ENCODE peak calls at places on chromosomes 7 and 10, in eight cellular contexts. B is esophagus squamous epithelium; N is body of pancreas; Q is mesendoderm; W is cardiac muscle cell; J is left ventricle myocardium inferior; C is CD8-positive, alpha-beta memory T cell; D is stomach. H is an unnamed sample.
A peak's percentile ranks its signal among the peaks of the same experiment; 100 is the strongest.

GRCh38 chr7:87471430-87471829 is 4.0 kb downstream of the ABCB4 start:
- DNase-seq in N (no peak), Q (no peak), C (no peak), J (no peak), B (no peak), D (no peak), W (no peak), H (no peak)

GRCh38 chr7:139994356-139994755 is 68.4 kb downstream of the PARP12 start:
- DNase-seq in C (no peak), Q (no peak), J (no peak), B (no peak), W (no peak), N (no peak), D (no peak), H (no peak)

GRCh38 chr7:12687213-12688171 is at the start of gene ARL4A:
- DNase-seq in J (peak; percentile 99), C (peak; percentile 84), D (peak; percentile 99), B (peak; percentile 92), N (peak; percentile 99), Q (peak; percentile 98), W (peak; percentile 100), H (peak; percentile 100)

GRCh38 chr7:139560199-139560598 is 36.7 kb downstream of the CLEC2L start:
- DNase-seq in B (no peak), N (no peak), J (no peak), D (no peak), W (no peak), Q (no peak), C (no peak), H (no peak)

GRCh38 chr10:52318136-52318810 is 4.2 kb downstream of the DKK1 start:
- DNase-seq in D (no peak), C (no peak), W (no peak), Q (peak; percentile 30), B (no peak), N (no peak), J (no peak), H (no peak)

GRCh38 chr7:100879685-100880261 is 4.9 kb downstream of the SRRT start:
- DNase-seq in C (no peak), Q (no peak), N (no peak), B (no peak), W (no peak), J (no peak), D (no peak), H (no peak)

GRCh38 chr10:50382576-50383023 is 131.3 kb upstream of the ASAH2 start:
- DNase-seq in D (no peak), C (no peak), J (no peak), B (no peak), N (no peak), Q (no peak), W (no peak), H (no peak)

GRCh38 chr7:46396501-46396900 is 475.4 kb upstream of the IGFBP3 start:
- DNase-seq in C (no peak), D (no peak), J (no peak), W (no peak), N (no peak), Q (no peak), B (no peak), H (no peak)

GRCh38 chr10:78931333-78932083 is 137.3 kb upstream of the ZMIZ1 start:
- DNase-seq in B (no peak), W (no peak), D (peak; percentile 35), J (peak; percentile 64), N (no peak), C (no peak), Q (peak; percentile 60), H (no peak)

GRCh38 chr10:74244097-74244685 is 93.2 kb downstream of the ADK start:
- DNase-seq in Q (no peak), C (peak; percentile 11), D (no peak), W (peak; percentile 70), B (no peak), J (no peak), N (no peak), H (peak; percentile 42)

GRCh38 chr10:35178305-35178704 is 51.7 kb downstream of the CREM start:
- DNase-seq in N (no peak), C (no peak), D (no peak), J (no peak), Q (peak; percentile 36), B (no peak), W (no peak), H (no peak)

GRCh38 chr10:108422286-108422685 is 1257.8 kb upstream of the SORCS1 start:
- DNase-seq in D (no peak), N (no peak), W (no peak), C (no peak), B (no peak), Q (no peak), J (no peak), H (no peak)

GRCh38 chr10:77887631-77888355 is 38.8 kb downstream of the DLG5 start:
- DNase-seq in C (no peak), B (no peak), N (no peak), J (no peak), D (no peak), W (no peak), Q (no peak), H (peak; percentile 53)
- H3K4me1 ChIP-seq in C (no peaks in the 10 kb centered on the region), B (peaks cover 44% of the 10 kb centered on the region), N (peaks cover 68% of the 10 kb centered on the region), J (peaks cover 45% of the 10 kb centered on the region), D (peaks cover 82% of the 10 kb centered on the region), W (peaks cover 36% of the 10 kb centered on the region), Q (peaks cover 34% of the 10 kb centered on the region), H (peaks cover 29% of the 10 kb centered on the region)

GRCh38 chr7:133056370-133057238 is 25.3 kb downstream of the CHCHD3 start:
- DNase-seq in W (no peak), C (no peak), J (no peak), N (no peak), Q (no peak), D (no peak), B (no peak), H (no peak)
- H3K4me1 ChIP-seq in W (peaks cover 9% of the 10 kb centered on the region), C (no peaks in the 10 kb centered on the region), J (peaks cover 73% of the 10 kb centered on the region), N (peaks cover 48% of the 10 kb centered on the region), Q (peaks cover 3% of the 10 kb centered on the region), D (peaks cover 62% of the 10 kb centered on the region), B (peaks cover 4% of the 10 kb centered on the region), H (peaks cover 8% of the 10 kb centered on the region)

DNA sequence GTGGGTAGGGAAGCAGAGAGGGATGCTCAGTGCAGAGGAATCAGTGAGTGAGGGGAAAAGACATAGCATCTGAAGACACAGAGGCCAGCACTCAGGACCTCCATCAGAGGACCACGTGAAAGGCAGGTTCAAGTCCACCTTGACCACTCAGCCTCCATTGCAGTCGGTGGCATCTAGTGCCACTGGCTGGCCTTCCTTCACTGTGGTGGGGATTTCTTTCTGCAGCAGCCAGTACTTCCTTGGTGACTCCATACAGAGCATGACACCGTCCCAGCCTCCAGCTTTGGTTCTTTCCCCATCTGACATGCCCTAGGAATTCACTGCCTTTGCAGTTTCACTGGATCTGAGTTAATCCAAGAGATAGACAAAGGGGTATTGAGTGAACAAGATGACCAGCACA is 58.0 kb downstream of the SYPL1 start:
- DNase-seq in N (no peak), W (no peak), J (no peak), Q (no peak), B (no peak), C (no peak), D (no peak), H (no peak)
- H3K4me1 ChIP-seq in N (peaks cover 22% of the 10 kb centered on the region), W (no peaks in the 10 kb centered on the region), J (peaks cover 26% of the 10 kb centered on the region), Q (no peaks in the 10 kb centered on the region), B (peaks cover 35% of the 10 kb centered on the region), C (peaks cover 14% of the 10 kb centered on the region), D (peaks cover 37% of the 10 kb centered on the region), H (no peaks in the 10 kb centered on the region)

DNA sequence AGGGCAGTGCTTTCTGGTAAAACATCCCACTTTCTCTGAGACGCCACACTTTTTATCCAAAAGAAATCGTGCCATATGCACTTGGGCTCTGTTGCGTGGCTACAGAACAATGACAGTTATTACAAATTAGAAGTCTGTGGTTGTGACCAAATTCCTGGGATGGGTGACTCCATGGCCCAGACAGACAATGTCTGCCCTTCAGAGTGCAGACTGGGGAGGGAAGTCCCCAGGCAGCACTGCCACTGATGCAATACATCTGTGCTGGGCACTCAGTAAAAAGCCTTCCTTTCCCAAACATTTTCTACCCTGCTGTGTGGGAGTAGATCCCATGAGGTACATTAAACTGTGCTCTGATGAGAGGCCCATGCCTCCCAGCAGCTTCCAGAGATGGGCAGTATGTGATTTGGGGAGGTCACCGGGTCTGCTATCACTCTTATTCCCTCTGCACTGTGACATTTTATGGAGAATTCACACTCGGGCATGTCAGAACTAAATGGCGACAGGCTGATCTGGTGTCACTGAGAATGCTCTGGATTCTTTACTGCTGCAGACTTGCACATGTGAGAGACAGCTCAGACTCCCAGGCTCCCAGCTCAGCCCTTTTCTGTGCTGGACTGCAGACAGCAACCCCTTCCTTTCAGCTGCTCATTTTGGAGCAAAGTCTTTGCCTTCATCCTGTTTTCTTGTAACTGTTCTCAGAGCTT is 243.5 kb upstream of the ZNF32 start:
- DNase-seq in J (no peak), B (no peak), C (no peak), Q (no peak), D (no peak), W (peak; percentile 67), N (no peak), H (no peak)
- H3K4me1 ChIP-seq in J (peaks cover 22% of the 10 kb centered on the region), B (no peaks in the 10 kb centered on the region), C (no peaks in the 10 kb centered on the region), Q (no peaks in the 10 kb centered on the region), D (no peaks in the 10 kb centered on the region), W (peaks cover 6% of the 10 kb centered on the region), N (no peaks in the 10 kb centered on the region), H (no peaks in the 10 kb centered on the region)

GRCh38 chr10:43401627-43402026 is 7.4 kb downstream of the HNRNPF start:
- DNase-seq in N (no peak), Q (peak; percentile 90), B (no peak), J (no peak), W (no peak), C (no peak), D (no peak), H (no peak)
- H3K4me1 ChIP-seq in N (peaks cover 85% of the 10 kb centered on the region), Q (peaks cover 8% of the 10 kb centered on the region), B (peaks cover 32% of the 10 kb centered on the region), J (peaks cover 95% of the 10 kb centered on the region), W (peaks cover 17% of the 10 kb centered on the region), C (peaks cover 83% of the 10 kb centered on the region), D (peaks cover 94% of the 10 kb centered on the region), H (peaks cover 75% of the 10 kb centered on the region)

H was measured in HAP-1.